ENCODE peak calls at places on chromosomes 16 and 17, in ten cellular contexts. V is head of caudate nucleus; E is effector memory CD4-positive, alpha-beta T cell; B is cardiac fibroblast; U is uterus; C is NCI-H524; R is naive thymus-derived CD8-positive, alpha-beta T cell; F is breast epithelium; L is NCI-H2029; X is NCI-H510A. P is an unnamed sample.

GRCh38 chr17:29077320-29077719 is 34.4 kb downstream of the PIPOX start:
- DNase-seq in F (no peak), C (no peak), X (no peak), U (no peak), V (no peak), R (no peak), L (no peak), B (no peak), E (no peak), P (no peak)

GRCh38 chr17:30230596-30231125 is 4.8 kb downstream of the SLC6A4 start:
- DNase-seq in B (no peak), E (no peak), C (no peak), R (no peak), L (no peak), F (no peak), U (no peak), V (no peak), X (no peak), P (no peak)

GRCh38 chr17:5832886-5833285 is 237.3 kb upstream of the WSCD1 start:
- DNase-seq in L (peak; percentile 6), X (no peak), R (no peak), F (no peak), E (no peak), C (no peak), U (no peak), B (peak; percentile 2), V (no peak), P (peak; percentile 74)

GRCh38 chr17:8417806-8418205 is 17.9 kb upstream of the NDEL1 start:
- DNase-seq in R (no peak), B (no peak), U (no peak), V (no peak), C (no peak), E (no peak), X (no peak), L (no peak), F (no peak), P (no peak)

GRCh38 chr17:18187816-18188761 is 4.5 kb downstream of the ALKBH5 start:
- DNase-seq in X (no peak), U (no peak), V (no peak), L (no peak), R (no peak), E (no peak), C (no peak), F (no peak), B (peak; percentile 47), P (peak; percentile 31)

GRCh38 chr16:56869513-56870270 is 4.7 kb downstream of the SLC12A3 start:
- DNase-seq in R (peak; percentile 13), L (no peak), V (no peak), X (no peak), F (no peak), B (no peak), E (no peak), C (peak; percentile 14), U (no peak), P (no peak)

GRCh38 chr17:63702223-63702577 is 2.3 kb upstream of the LIMD2 start:
- DNase-seq in V (no peak), B (no peak), F (no peak), U (no peak), L (no peak), X (peak; percentile 66), R (peak; percentile 73), E (peak; percentile 54), C (no peak), P (no peak)

GRCh38 chr17:40437095-40437732 is 6.0 kb upstream of the IGFBP4 start:
- DNase-seq in F (no peak), X (no peak), E (no peak), B (peak; percentile 39), R (no peak), U (no peak), L (no peak), V (no peak), C (no peak), P (no peak)

GRCh38 chr17:29568331-29569244 is at the start of gene TP53I13:
- DNase-seq in X (peak; percentile 79), R (peak; percentile 87), U (peak; percentile 87), B (peak; percentile 86), L (peak; percentile 15), V (peak; percentile 83), E (peak; percentile 85), F (peak; percentile 64), C (peak; percentile 96), P (peak; percentile 84)

GRCh38 chr16:89006036-89006752 is 29.2 kb upstream of the CBFA2T3 start:
- DNase-seq in U (no peak), L (no peak), C (no peak), F (no peak), B (no peak), X (no peak), R (no peak), V (no peak), E (no peak), P (no peak)

GRCh38 chr16:2836646-2837508 is 6.8 kb downstream of the ZG16B start:
- DNase-seq in R (no peak), F (peak; percentile 44), L (no peak), B (no peak), V (no peak), X (no peak), E (no peak), C (no peak), U (no peak), P (peak; percentile 16)

GRCh38 chr17:75237100-75238014 is 24.0 kb downstream of the GGA3 start:
- DNase-seq in B (no peak), V (no peak), U (no peak), X (no peak), R (no peak), C (no peak), L (no peak), F (no peak), E (no peak), P (no peak)

GRCh38 chr16:85376292-85377095 is 236.6 kb upstream of the GSE1 start:
- DNase-seq in C (no peak), E (no peak), F (peak; percentile 69), L (no peak), R (no peak), V (peak; percentile 67), B (no peak), U (no peak), X (no peak), P (no peak)

GRCh38 chr17:80817861-80818260 is 173.8 kb upstream of the CHMP6 start:
- DNase-seq in L (no peak), F (no peak), E (no peak), V (no peak), U (no peak), B (no peak), R (no peak), X (no peak), C (no peak), P (no peak)

GRCh38 chr17:41965694-41966375 is 760 bp upstream of the CNP start:
- DNase-seq in C (peak; percentile 80), V (peak; percentile 36), X (peak; percentile 93), E (peak; percentile 64), B (peak; percentile 49), R (peak; percentile 57), U (peak; percentile 63), F (peak; percentile 93), L (peak; percentile 89), P (no peak)

GRCh38 chr16:782766-783403 is 5.3 kb downstream of the RPUSD1 start:
- DNase-seq in L (no peak), R (no peak), U (no peak), X (no peak), B (no peak), F (no peak), C (no peak), V (peak; percentile 29), E (no peak), P (no peak)

GRCh38 chr16:71246309-71246708 is 15.8 kb upstream of the HYDIN start:
- DNase-seq in C (no peak), V (no peak), U (no peak), L (no peak), X (no peak), R (no peak), E (no peak), B (no peak), F (no peak), P (no peak)

GRCh38 chr17:63544467-63545301 is 5.6 kb upstream of the DCAF7 start:
- DNase-seq in X (no peak), L (no peak), V (no peak), E (no peak), F (no peak), B (no peak), R (no peak), C (no peak), U (no peak), P (no peak)

GRCh38 chr16:54422569-54422978 is 136.0 kb upstream of the IRX3 start:
- DNase-seq in L (no peak), C (no peak), B (no peak), R (no peak), F (no peak), U (no peak), V (no peak), E (no peak), X (no peak), P (no peak)

GRCh38 chr17:63189930-63190329 is 223.9 kb downstream of the TANC2 start:
- DNase-seq in L (no peak), F (no peak), U (no peak), V (no peak), E (no peak), X (no peak), C (no peak), B (no peak), R (no peak), P (peak; percentile 10)